ENCODE peak calls at places on chromosomes 1 and 21, in four cellular contexts. One of them, this sample, is unnamed.
A peak's percentile ranks its signal among the peaks of the same experiment; 100 is the strongest.

GRCh38 chr1:48048980-48049379 is 51.8 kb upstream of the TRABD2B start:
- DNase-seq in OCI-LY7: no peak
- DNase-seq in IMR-90: no peak
- DNase-seq in suprapubic skin: no peak
- DNase-seq in this sample: no peak

GRCh38 chr1:52195161-52195560 is 53.3 kb downstream of the ZFYVE9 start:
- DNase-seq in suprapubic skin: no peak
- DNase-seq in OCI-LY7: no peak
- DNase-seq in IMR-90: peak; percentile 82
- DNase-seq in this sample: peak; percentile 55

GRCh38 chr21:38646213-38646837 is 148.0 kb upstream of the ERG start:
- DNase-seq in OCI-LY7: no peak
- DNase-seq in IMR-90: peak; percentile 66
- DNase-seq in suprapubic skin: no peak
- DNase-seq in this sample: peak; percentile 37

GRCh38 chr1:12620142-12620865 is 2.3 kb upstream of the DHRS3 start:
- DNase-seq in suprapubic skin: no peak
- DNase-seq in IMR-90: no peak
- DNase-seq in OCI-LY7: no peak
- DNase-seq in this sample: peak; percentile 77

GRCh38 chr21:38171723-38172344 is 85.0 kb upstream of the KCNJ15 start:
- DNase-seq in IMR-90: peak; percentile 45
- DNase-seq in OCI-LY7: no peak
- DNase-seq in suprapubic skin: no peak
- DNase-seq in this sample: peak; percentile 67

GRCh38 chr1:85146972-85147359 is 53.9 kb downstream of the SYDE2 start:
- DNase-seq in OCI-LY7: no peak
- DNase-seq in suprapubic skin: no peak
- DNase-seq in IMR-90: peak; percentile 72
- DNase-seq in this sample: peak; percentile 61

GRCh38 chr1:243568793-243569192 is 281.2 kb downstream of the AKT3 start:
- DNase-seq in IMR-90: peak; percentile 90
- DNase-seq in OCI-LY7: no peak
- DNase-seq in suprapubic skin: no peak
- DNase-seq in this sample: peak; percentile 37

GRCh38 chr1:118783095-118783758 is 204.9 kb downstream of the TBX15 start:
- DNase-seq in IMR-90: no peak
- DNase-seq in suprapubic skin: no peak
- DNase-seq in OCI-LY7: no peak
- DNase-seq in this sample: no peak

GRCh38 chr1:114559356-114559755 is 22.1 kb downstream of the BCAS2 start:
- DNase-seq in suprapubic skin: no peak
- DNase-seq in IMR-90: no peak
- DNase-seq in OCI-LY7: no peak
- DNase-seq in this sample: no peak

GRCh38 chr1:159598196-159598595 is 10.6 kb downstream of the APCS start:
- DNase-seq in IMR-90: peak; percentile 85
- DNase-seq in suprapubic skin: no peak
- DNase-seq in OCI-LY7: no peak
- DNase-seq in this sample: peak; percentile 98

GRCh38 chr1:244012232-244012631 is 38.9 kb upstream of the ZBTB18 start:
- DNase-seq in suprapubic skin: no peak
- DNase-seq in IMR-90: peak; percentile 78
- DNase-seq in OCI-LY7: no peak
- DNase-seq in this sample: peak; percentile 49

GRCh38 chr1:247107694-247108093 is 3.5 kb upstream of the ZNF669 start:
- DNase-seq in OCI-LY7: no peak
- DNase-seq in IMR-90: no peak
- DNase-seq in suprapubic skin: no peak
- DNase-seq in this sample: no peak

GRCh38 chr1:61081135-61081636 is 1.2 kb upstream of the NFIA start:
- DNase-seq in OCI-LY7: no peak
- DNase-seq in suprapubic skin: no peak
- DNase-seq in IMR-90: no peak
- DNase-seq in this sample: no peak

GRCh38 chr21:16534408-16535099 is 804.8 kb downstream of the USP25 start:
- DNase-seq in suprapubic skin: peak; percentile 90
- DNase-seq in OCI-LY7: no peak
- DNase-seq in IMR-90: peak; percentile 32
- DNase-seq in this sample: peak; percentile 79

GRCh38 chr1:97834903-97835302 is 85.9 kb downstream of the DPYD start:
- DNase-seq in suprapubic skin: no peak
- DNase-seq in OCI-LY7: no peak
- DNase-seq in IMR-90: peak; percentile 4
- DNase-seq in this sample: no peak

GRCh38 chr1:85577421-85578320 is 2.9 kb upstream of the CCN1 start:
- DNase-seq in suprapubic skin: peak; percentile 71
- DNase-seq in IMR-90: no peak
- DNase-seq in OCI-LY7: no peak
- DNase-seq in this sample: no peak

GRCh38 chr21:14977814-14978213 is 87.0 kb downstream of the NRIP1 start:
- DNase-seq in IMR-90: no peak
- DNase-seq in suprapubic skin: no peak
- DNase-seq in OCI-LY7: no peak
- DNase-seq in this sample: no peak

GRCh38 chr1:192485692-192486436 is 89.7 kb upstream of the RGS1 start:
- DNase-seq in OCI-LY7: no peak
- DNase-seq in IMR-90: peak; percentile 99
- DNase-seq in suprapubic skin: peak; percentile 71
- DNase-seq in this sample: peak; percentile 98

GRCh38 chr1:55472784-55473183 is 257.6 kb upstream of the USP24 start:
- DNase-seq in OCI-LY7: no peak
- DNase-seq in suprapubic skin: no peak
- DNase-seq in IMR-90: peak; percentile 31
- DNase-seq in this sample: peak; percentile 45

GRCh38 chr1:16145988-16146887 is 9.6 kb downstream of the EPHA2 start:
- DNase-seq in suprapubic skin: peak; percentile 88
- DNase-seq in IMR-90: peak; percentile 92
- DNase-seq in OCI-LY7: no peak
- DNase-seq in this sample: peak; percentile 84

GRCh38 chr1:160064746-160065145 is 5.2 kb downstream of the KCNJ10 start:
- DNase-seq in suprapubic skin: no peak
- DNase-seq in IMR-90: no peak
- DNase-seq in OCI-LY7: no peak
- DNase-seq in this sample: no peak

GRCh38 chr1:234628099-234628498 is 18.1 kb upstream of the IRF2BP2 start:
- DNase-seq in IMR-90: peak; percentile 90
- DNase-seq in suprapubic skin: no peak
- DNase-seq in OCI-LY7: no peak
- DNase-seq in this sample: peak; percentile 61

GRCh38 chr1:59502009-59502691 is 205.3 kb downstream of the FGGY start:
- DNase-seq in suprapubic skin: no peak
- DNase-seq in OCI-LY7: no peak
- DNase-seq in IMR-90: no peak
- DNase-seq in this sample: peak; percentile 30

GRCh38 chr1:116218922-116219321 is 107.7 kb downstream of the MAB21L3 start:
- DNase-seq in OCI-LY7: no peak
- DNase-seq in IMR-90: no peak
- DNase-seq in suprapubic skin: no peak
- DNase-seq in this sample: no peak

GRCh38 chr1:15755643-15756040 is 3.0 kb upstream of the FBLIM1 start:
- DNase-seq in IMR-90: no peak
- DNase-seq in OCI-LY7: no peak
- DNase-seq in suprapubic skin: no peak
- DNase-seq in this sample: no peak

GRCh38 chr1:33182452-33182851 is 609 bp upstream of the TRIM62 start:
- DNase-seq in OCI-LY7: no peak
- DNase-seq in IMR-90: peak; percentile 65
- DNase-seq in suprapubic skin: no peak
- DNase-seq in this sample: peak; percentile 68

GRCh38 chr1:204560590-204560989 is 44.4 kb downstream of the MDM4 start:
- DNase-seq in IMR-90: peak; percentile 72
- DNase-seq in OCI-LY7: no peak
- DNase-seq in suprapubic skin: no peak
- DNase-seq in this sample: peak; percentile 46

GRCh38 chr1:225816643-225817538 is 7.0 kb downstream of the EPHX1 start:
- DNase-seq in OCI-LY7: no peak
- DNase-seq in suprapubic skin: no peak
- DNase-seq in IMR-90: peak; percentile 7
- DNase-seq in this sample: peak; percentile 38

GRCh38 chr1:90402893-90403849 is 313.9 kb downstream of the BARHL2 start:
- DNase-seq in suprapubic skin: no peak
- DNase-seq in OCI-LY7: no peak
- DNase-seq in IMR-90: peak; percentile 95
- DNase-seq in this sample: peak; percentile 85

GRCh38 chr21:31484219-31484618 is 140.2 kb upstream of the TIAM1 start:
- DNase-seq in suprapubic skin: no peak
- DNase-seq in OCI-LY7: no peak
- DNase-seq in IMR-90: no peak
- DNase-seq in this sample: no peak

GRCh38 chr1:10853701-10854100 is 57.3 kb upstream of the CASZ1 start:
- DNase-seq in IMR-90: no peak
- DNase-seq in OCI-LY7: no peak
- DNase-seq in suprapubic skin: no peak
- DNase-seq in this sample: no peak

GRCh38 chr1:92882817-92883216 is 51.0 kb downstream of the RPL5 start:
- DNase-seq in IMR-90: no peak
- DNase-seq in OCI-LY7: peak; percentile 68
- DNase-seq in suprapubic skin: no peak
- DNase-seq in this sample: no peak

GRCh38 chr1:83511327-83511726 is 487.6 kb downstream of the TTLL7 start:
- DNase-seq in IMR-90: no peak
- DNase-seq in suprapubic skin: no peak
- DNase-seq in OCI-LY7: no peak
- DNase-seq in this sample: no peak

GRCh38 chr1:193070395-193070753 is 11.0 kb downstream of the RO60 start:
- DNase-seq in suprapubic skin: no peak
- DNase-seq in OCI-LY7: peak; percentile 54
- DNase-seq in IMR-90: no peak
- DNase-seq in this sample: no peak

GRCh38 chr1:220044683-220045355 is 1.5 kb downstream of the EPRS1 start:
- DNase-seq in suprapubic skin: no peak
- DNase-seq in OCI-LY7: peak; percentile 11
- DNase-seq in IMR-90: no peak
- DNase-seq in this sample: peak; percentile 5

GRCh38 chr1:220038640-220039039 is 7.7 kb downstream of the EPRS1 start:
- DNase-seq in suprapubic skin: no peak
- DNase-seq in IMR-90: no peak
- DNase-seq in OCI-LY7: no peak
- DNase-seq in this sample: no peak

GRCh38 chr1:220045356-220046051 is 801 bp downstream of the EPRS1 start:
- DNase-seq in IMR-90: no peak
- DNase-seq in OCI-LY7: peak; percentile 57
- DNase-seq in suprapubic skin: no peak
- DNase-seq in this sample: peak; percentile 5

GRCh38 chr1:220043646-220044045 is 2.7 kb downstream of the EPRS1 start:
- DNase-seq in suprapubic skin: no peak
- DNase-seq in OCI-LY7: no peak
- DNase-seq in IMR-90: no peak
- DNase-seq in this sample: no peak

DNA sequence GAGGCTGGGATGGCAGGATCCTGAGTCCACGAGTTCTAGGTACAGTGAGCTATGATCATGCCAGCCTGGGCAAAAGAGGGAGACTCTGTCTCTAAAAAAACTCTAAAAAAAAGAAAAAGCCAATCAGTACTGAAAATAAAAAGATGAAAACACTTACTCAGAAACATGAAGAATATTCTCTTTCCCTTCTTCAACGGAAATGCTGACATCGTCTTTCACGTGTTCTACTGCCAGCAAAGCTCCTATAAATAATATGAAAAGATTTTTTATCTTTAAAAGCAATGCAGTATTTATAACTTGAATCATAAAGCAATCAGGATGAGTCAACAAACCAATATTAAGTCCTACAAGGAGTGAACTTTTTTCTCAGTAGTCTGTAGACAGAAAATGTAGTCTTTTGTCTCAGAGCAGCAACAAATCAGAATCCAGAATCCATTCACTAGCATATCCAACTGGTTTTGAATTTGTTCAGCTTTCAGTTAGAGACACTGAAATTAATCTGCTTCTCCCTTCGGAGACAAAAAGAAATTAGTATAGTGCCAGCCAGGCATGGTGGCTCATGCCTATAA is 6.2 kb downstream of the EPRS1 start:
- DNase-seq in suprapubic skin: no peak
- DNase-seq in IMR-90: no peak
- DNase-seq in OCI-LY7: no peak
- DNase-seq in this sample: no peak
- TF ChIP-seq CTCF in suprapubic skin: no peak
- TF ChIP-seq CTCF in IMR-90: no peak
- TF ChIP-seq CTCF in OCI-LY7: no peak
- TF ChIP-seq CTCF in this sample: no peak

DNA sequence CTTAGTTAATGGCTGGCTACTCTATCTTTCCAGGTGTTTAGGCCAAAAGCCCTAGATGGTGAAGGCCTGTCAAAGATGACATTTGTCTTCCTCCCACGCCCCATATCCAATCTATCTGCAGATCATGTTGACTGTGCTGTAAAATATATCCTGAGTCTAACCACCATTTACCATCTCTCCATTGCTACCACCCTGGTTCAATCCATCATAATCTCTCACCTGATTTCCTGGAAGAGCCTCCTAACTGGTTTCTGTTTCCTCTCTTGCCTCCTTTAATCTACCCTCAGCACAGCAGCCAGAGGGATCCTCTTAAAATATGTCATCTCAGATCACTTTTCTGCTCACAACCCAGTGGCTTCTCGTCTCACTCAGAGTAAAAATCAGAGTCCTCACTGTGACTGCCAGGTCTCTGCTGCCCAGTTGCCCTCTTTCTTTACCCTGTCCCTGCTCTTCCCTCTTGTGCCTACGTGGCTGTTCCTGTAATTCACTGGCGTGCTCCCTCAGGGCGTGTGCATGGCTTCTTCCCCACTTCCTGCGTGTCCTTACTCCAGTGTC is 17.8 kb downstream of the TMEM50A start:
- DNase-seq in suprapubic skin: no peak
- DNase-seq in OCI-LY7: no peak
- DNase-seq in IMR-90: no peak
- DNase-seq in this sample: no peak
- H3K4me3 ChIP-seq in suprapubic skin: no peak overlapping the region
- H3K4me3 ChIP-seq in OCI-LY7: no peak overlapping the region
- H3K4me3 ChIP-seq in IMR-90: no peak overlapping the region
- H3K4me3 ChIP-seq in this sample: no peak overlapping the region

DNA sequence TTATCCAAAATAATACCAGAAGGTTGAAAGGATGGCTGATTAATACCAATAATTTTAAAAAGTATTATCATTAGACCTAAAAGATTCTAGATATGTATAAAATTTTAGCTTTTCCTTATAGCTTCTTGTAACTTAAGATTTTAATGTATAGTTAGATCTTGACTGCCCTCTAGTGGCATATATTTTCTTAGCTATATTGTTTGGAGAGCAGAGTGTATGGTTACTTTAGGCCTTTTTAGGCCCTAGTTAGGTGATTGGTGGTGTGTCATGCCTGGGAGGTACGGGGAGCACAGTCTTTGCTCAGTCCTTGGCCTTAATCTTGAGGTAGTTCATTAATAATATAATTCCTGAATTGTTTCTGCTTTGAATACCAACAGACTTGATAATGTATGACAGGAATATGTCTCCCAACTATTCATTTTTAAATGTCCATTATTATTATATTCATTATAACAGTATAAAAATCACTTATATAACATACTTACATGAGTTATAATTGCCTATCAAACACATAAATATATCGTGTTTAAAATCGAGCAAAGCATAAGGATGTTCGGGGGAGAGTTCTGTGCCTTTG is 328.4 kb downstream of the ZP4 start:
- DNase-seq in IMR-90: peak; percentile 69
- DNase-seq in suprapubic skin: no peak
- DNase-seq in OCI-LY7: peak; percentile 75
- DNase-seq in this sample: peak; percentile 55
- TF ChIP-seq CTCF in IMR-90: peak; percentile 50
- TF ChIP-seq CTCF in suprapubic skin: no peak
- TF ChIP-seq CTCF in OCI-LY7: peak; percentile 82
- TF ChIP-seq CTCF in this sample: peak; percentile 62

GRCh38 chr1:87806377-87807094 is 477.9 kb downstream of the LMO4 start:
- DNase-seq in suprapubic skin: no peak
- DNase-seq in IMR-90: no peak
- DNase-seq in OCI-LY7: no peak
- DNase-seq in this sample: no peak
- H3K4me3 ChIP-seq in suprapubic skin: no peak overlapping the region
- H3K4me3 ChIP-seq in IMR-90: no peak overlapping the region
- H3K4me3 ChIP-seq in OCI-LY7: no peak overlapping the region
- H3K4me3 ChIP-seq in this sample: no peak overlapping the region

This sample was measured in AG10803.